ENCODE peak calls at places on chromosomes 16 and 17, in four cellular contexts. N is iPS DF 6.9, O is transverse colon, I is mammary epithelial cell. M is an unnamed sample. For H3K9me3 and H3K4me1, the result is how much of the 10 kb centered on the place peaks cover.

GRCh38 chr16:80936410-80936809 is 70.3 kb downstream of the CMC2 start:
- DNase-seq in I (no peak), N (no peak), O (no peak), M (no peak)

GRCh38 chr17:69857412-69857835 is 217.6 kb upstream of the KCNJ16 start:
- DNase-seq in N (no peak), O (no peak), I (peak), M (no peak)

GRCh38 chr16:9934723-9935508 is 247.3 kb downstream of the GRIN2A start:
- DNase-seq in N (no peak), O (no peak), I (no peak), M (peak)

GRCh38 chr16:77960771-77961170 is 61.6 kb upstream of the CLEC3A start:
- DNase-seq in O (no peak), N (no peak), I (no peak), M (no peak)

GRCh38 chr16:2966803-2967184 is 2.4 kb upstream of the PAQR4 start:
- DNase-seq in N (no peak), I (no peak), O (peak), M (peak)

GRCh38 chr17:72408122-72408382 is 287.2 kb downstream of the SOX9 start:
- DNase-seq in I (no peak), O (no peak), N (no peak), M (no peak)

GRCh38 chr17:72571813-72572396 is 451.1 kb downstream of the SOX9 start:
- DNase-seq in I (no peak), O (no peak), N (no peak), M (no peak)

GRCh38 chr17:55295411-55296170 is 30.8 kb downstream of the HLF start:
- DNase-seq in O (peak), I (peak), N (peak), M (peak)

GRCh38 chr17:65359016-65359415 is 202.4 kb downstream of the AXIN2 start:
- DNase-seq in O (no peak), N (no peak), I (peak), M (no peak)

GRCh38 chr16:11495066-11495407 is 91.7 kb downstream of the LITAF start:
- DNase-seq in N (no peak), I (no peak), O (no peak), M (no peak)

DNA sequence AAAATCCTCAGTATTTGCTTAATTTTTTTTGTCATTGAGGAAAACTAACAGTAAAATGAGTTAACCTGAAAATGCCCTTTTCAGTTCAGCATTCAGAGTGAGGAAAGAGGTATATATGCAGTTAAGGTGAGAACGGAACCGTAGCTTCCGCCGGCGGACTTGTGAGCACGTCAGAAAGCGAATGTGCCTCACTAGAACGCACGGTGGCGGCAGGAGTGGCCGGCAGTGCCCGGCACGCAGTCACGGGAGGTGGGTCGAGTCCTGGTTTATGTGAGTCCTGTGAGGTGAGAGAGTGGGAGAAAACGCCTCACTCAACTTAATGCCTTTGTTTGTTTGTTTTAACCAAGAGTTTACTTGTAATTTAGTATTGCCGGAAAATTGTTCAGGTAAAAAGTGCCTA is 6.1 kb downstream of the SEC14L1 start:
- DNase-seq in O (peak), I (no peak), N (no peak), M (peak)
- H3K4me3 ChIP-seq in O (no peak), I (no peak), N (no peak), M (peak)

GRCh38 chr16:87086575-87086974 is 230.6 kb downstream of the C16orf95 start:
- DNase-seq in O (no peak), N (no peak), I (no peak), M (no peak)

GRCh38 chr16:87086156-87086555 is 231.0 kb downstream of the C16orf95 start:
- DNase-seq in I (no peak), N (no peak), O (no peak), M (no peak)

GRCh38 chr16:87080571-87081167 is 236.5 kb downstream of the C16orf95 start:
- DNase-seq in O (no peak), I (no peak), N (no peak), M (no peak)

GRCh38 chr16:87085441-87085840 is 231.8 kb downstream of the C16orf95 start:
- DNase-seq in O (no peak), I (no peak), N (no peak), M (no peak)
- H3K9me3 ChIP-seq in O (under half), I (under half), N (under half), M (under half)

GRCh38 chr16:87823146-87823929 is 46.0 kb downstream of the SLC7A5 start:
- DNase-seq in O (no peak), I (peak), N (no peak), M (no peak)

GRCh38 chr16:87819983-87820382 is 49.3 kb downstream of the SLC7A5 start:
- DNase-seq in O (no peak), N (no peak), I (no peak), M (no peak)

GRCh38 chr16:87821346-87822001 is 47.8 kb downstream of the SLC7A5 start:
- DNase-seq in N (no peak), O (no peak), I (no peak), M (no peak)

GRCh38 chr16:87822571-87822970 is 46.7 kb downstream of the SLC7A5 start:
- DNase-seq in O (no peak), N (no peak), I (no peak), M (no peak)

DNA sequence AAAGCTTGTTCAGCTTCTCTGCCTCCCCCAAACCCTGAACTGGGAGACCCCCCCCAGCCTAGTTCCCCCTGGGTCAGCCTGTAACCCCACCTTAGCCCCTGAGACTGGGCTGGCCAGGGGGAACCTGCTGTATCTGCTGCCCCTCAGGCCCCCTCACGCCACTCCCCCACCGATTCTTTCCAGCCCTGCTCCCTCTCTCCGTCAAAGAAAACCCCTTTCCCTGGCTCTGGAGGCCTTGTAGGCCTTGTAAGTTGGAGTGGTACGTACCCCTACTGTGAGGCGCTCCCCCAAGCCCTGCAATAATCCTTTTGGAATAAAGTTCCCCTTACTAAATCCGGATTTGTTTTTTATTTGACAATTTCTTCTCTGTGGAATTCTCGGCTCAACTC is 47.3 kb downstream of the SLC7A5 start:
- DNase-seq in O (no peak), N (no peak), I (no peak), M (no peak)
- H3K4me1 ChIP-seq in O (under half), N (under half), I (under half), M (under half)

GRCh38 chr17:42852351-42852750 is 1.4 kb downstream of the AOC3 start:
- DNase-seq in O (no peak), N (no peak), I (no peak), M (no peak)
- H3K4me3 ChIP-seq in O (peak), N (no peak), I (no peak), M (peak)

DNA sequence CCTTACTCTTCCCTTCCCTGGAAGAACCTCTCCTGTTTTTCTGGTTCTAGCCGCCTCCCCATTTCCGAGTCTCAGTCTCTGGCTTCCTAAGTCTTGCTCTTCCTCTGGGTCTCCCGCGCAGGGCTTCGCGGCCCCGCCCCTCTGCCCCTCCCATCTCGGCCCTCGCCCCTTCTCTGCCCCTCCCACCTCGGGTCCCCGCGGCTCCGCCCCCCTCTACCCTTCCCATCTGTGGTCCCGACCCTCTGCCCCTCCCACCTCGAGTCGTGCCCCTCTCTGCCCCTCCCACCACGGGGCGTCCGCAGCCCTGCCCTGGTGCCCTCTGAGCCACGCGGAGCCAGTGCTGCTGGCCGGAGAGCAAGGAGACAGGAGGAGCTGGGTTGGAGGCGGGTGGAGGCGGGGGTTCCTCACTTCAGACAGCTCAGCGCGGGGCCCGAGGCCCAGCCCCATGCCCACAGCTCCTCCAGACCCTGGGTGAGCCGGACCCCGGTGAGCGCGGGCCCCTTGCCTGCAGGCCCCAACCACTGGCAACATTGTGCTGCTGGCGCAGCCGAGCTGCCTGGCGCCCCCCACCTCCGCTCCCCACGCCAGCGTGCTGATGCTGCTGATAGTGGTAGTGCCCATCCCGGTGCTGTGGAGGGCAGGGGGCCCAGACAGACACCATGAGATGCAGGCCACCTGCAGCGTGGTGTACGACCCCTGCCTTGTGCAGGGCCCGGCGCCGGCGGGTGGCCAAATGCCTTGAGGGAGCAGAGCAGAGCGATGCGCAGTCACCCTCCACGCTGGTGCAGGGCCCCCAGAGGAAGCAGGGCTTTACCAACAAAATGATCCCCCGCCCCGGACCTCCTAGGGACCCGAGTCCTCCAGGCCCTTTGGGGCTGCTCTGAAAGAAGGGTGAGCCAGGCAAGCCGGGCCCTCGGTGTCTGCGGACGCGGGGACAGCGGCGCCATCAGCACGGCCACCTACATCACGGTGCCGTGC is 2115.3 kb downstream of the TP53TG3F start:
- DNase-seq in I (no peak), N (no peak), O (no peak), M (no peak)
- H3K9me3 ChIP-seq in I (under half), N (under half), O (under half), M (under half)

GRCh38 chr16:55496509-55497145 is 12.2 kb upstream of the LPCAT2 start:
- DNase-seq in I (no peak), N (no peak), O (no peak), M (no peak)

GRCh38 chr16:55498101-55498500 is 10.8 kb upstream of the LPCAT2 start:
- DNase-seq in N (no peak), I (no peak), O (no peak), M (no peak)

GRCh38 chr16:55495616-55496289 is 13.1 kb upstream of the LPCAT2 start:
- DNase-seq in I (peak), O (no peak), N (no peak), M (no peak)

GRCh38 chr16:55499281-55499680 is 9.6 kb upstream of the LPCAT2 start:
- DNase-seq in I (no peak), O (no peak), N (no peak), M (no peak)

DNA sequence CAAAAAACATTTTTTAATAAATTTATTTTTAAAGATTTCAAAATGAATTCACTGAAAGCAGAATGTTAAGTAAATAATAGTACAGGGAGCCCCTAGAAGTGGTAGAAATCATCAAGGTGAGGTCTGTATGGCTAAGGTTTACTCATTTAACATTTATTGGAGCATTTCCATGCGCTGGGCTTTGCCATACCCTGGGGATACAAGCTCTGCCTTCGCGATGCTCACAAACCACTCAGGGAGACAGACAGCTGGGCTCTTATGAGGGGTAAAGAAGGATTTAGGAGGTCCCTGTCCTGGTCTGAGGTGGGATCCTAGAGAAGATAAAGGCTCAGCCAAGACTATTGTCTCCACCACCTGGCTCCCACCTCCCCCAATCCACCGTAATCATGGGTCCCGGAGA is 11.3 kb upstream of the LPCAT2 start:
- DNase-seq in N (no peak), O (no peak), I (no peak), M (no peak)
- H3K4me1 ChIP-seq in N (under half), O (under half), I (half or more), M (under half)

GRCh38 chr17:47990962-47991731 is 20.2 kb downstream of the CDK5RAP3 start:
- DNase-seq in N (no peak), I (no peak), O (no peak), M (no peak)
- H3K4me3 ChIP-seq in N (no peak), I (no peak), O (no peak), M (no peak)